ENCODE peak calls at places on chromosomes 7 and 10, in four cellular contexts. One of them, this sample, is unnamed.

GRCh38 chr7:2082357-2083038 is 150.2 kb downstream of the MAD1L1 start:
- DNase-seq in stimulated activated CD4-positive, alpha-beta T cell treated with anti-CD3 and anti-CD28 coated beads, Interleukin-1b, Interleukin-23, amount 100 ng/mL, for 1 hour: no peak
- DNase-seq in Right ventricle myocardium superior: no peak
- DNase-seq in HFFc6: peak
- DNase-seq in this sample: no peak

GRCh38 chr7:80439894-80440811 is 71.7 kb downstream of the GNAT3 start:
- DNase-seq in stimulated activated CD4-positive, alpha-beta T cell treated with anti-CD3 and anti-CD28 coated beads, Interleukin-1b, Interleukin-23, amount 100 ng/mL, for 1 hour: no peak
- DNase-seq in Right ventricle myocardium superior: no peak
- DNase-seq in HFFc6: peak
- DNase-seq in this sample: no peak

GRCh38 chr10:128140425-128140824 is 14.2 kb upstream of the MKI67 start:
- DNase-seq in stimulated activated CD4-positive, alpha-beta T cell treated with anti-CD3 and anti-CD28 coated beads, Interleukin-1b, Interleukin-23, amount 100 ng/mL, for 1 hour: no peak
- DNase-seq in Right ventricle myocardium superior: no peak
- DNase-seq in HFFc6: no peak
- DNase-seq in this sample: no peak

GRCh38 chr7:194257-194995 is 2.1 kb downstream of the FAM20C start:
- DNase-seq in stimulated activated CD4-positive, alpha-beta T cell treated with anti-CD3 and anti-CD28 coated beads, Interleukin-1b, Interleukin-23, amount 100 ng/mL, for 1 hour: no peak
- DNase-seq in Right ventricle myocardium superior: no peak
- DNase-seq in HFFc6: no peak
- DNase-seq in this sample: no peak

GRCh38 chr10:43921478-43921877 is 272.8 kb upstream of the ZNF32 start:
- DNase-seq in stimulated activated CD4-positive, alpha-beta T cell treated with anti-CD3 and anti-CD28 coated beads, Interleukin-1b, Interleukin-23, amount 100 ng/mL, for 1 hour: no peak
- DNase-seq in Right ventricle myocardium superior: no peak
- DNase-seq in HFFc6: no peak
- DNase-seq in this sample: no peak

GRCh38 chr10:34792881-34793280 is 22.2 kb downstream of the PARD3 start:
- DNase-seq in stimulated activated CD4-positive, alpha-beta T cell treated with anti-CD3 and anti-CD28 coated beads, Interleukin-1b, Interleukin-23, amount 100 ng/mL, for 1 hour: no peak
- DNase-seq in Right ventricle myocardium superior: no peak
- DNase-seq in HFFc6: no peak
- DNase-seq in this sample: no peak

GRCh38 chr10:97333601-97334369 is 744 bp downstream of the FRAT2 start:
- DNase-seq in stimulated activated CD4-positive, alpha-beta T cell treated with anti-CD3 and anti-CD28 coated beads, Interleukin-1b, Interleukin-23, amount 100 ng/mL, for 1 hour: no peak
- DNase-seq in Right ventricle myocardium superior: peak
- DNase-seq in HFFc6: peak
- DNase-seq in this sample: no peak

GRCh38 chr10:123478112-123478511 is 188.0 kb upstream of the GPR26 start:
- DNase-seq in stimulated activated CD4-positive, alpha-beta T cell treated with anti-CD3 and anti-CD28 coated beads, Interleukin-1b, Interleukin-23, amount 100 ng/mL, for 1 hour: no peak
- DNase-seq in Right ventricle myocardium superior: no peak
- DNase-seq in HFFc6: no peak
- DNase-seq in this sample: no peak

GRCh38 chr10:129602938-129603520 is 136.0 kb downstream of the MGMT start:
- DNase-seq in stimulated activated CD4-positive, alpha-beta T cell treated with anti-CD3 and anti-CD28 coated beads, Interleukin-1b, Interleukin-23, amount 100 ng/mL, for 1 hour: no peak
- DNase-seq in Right ventricle myocardium superior: no peak
- DNase-seq in HFFc6: no peak
- DNase-seq in this sample: no peak

GRCh38 chr10:24257588-24257987 is 48.6 kb downstream of the KIAA1217 start:
- DNase-seq in stimulated activated CD4-positive, alpha-beta T cell treated with anti-CD3 and anti-CD28 coated beads, Interleukin-1b, Interleukin-23, amount 100 ng/mL, for 1 hour: no peak
- DNase-seq in Right ventricle myocardium superior: no peak
- DNase-seq in HFFc6: no peak
- DNase-seq in this sample: no peak

GRCh38 chr7:471866-472639 is 47.6 kb downstream of the PDGFA start:
- DNase-seq in stimulated activated CD4-positive, alpha-beta T cell treated with anti-CD3 and anti-CD28 coated beads, Interleukin-1b, Interleukin-23, amount 100 ng/mL, for 1 hour: no peak
- DNase-seq in Right ventricle myocardium superior: peak
- DNase-seq in HFFc6: peak
- DNase-seq in this sample: no peak

GRCh38 chr7:92810242-92810611 is 26.1 kb downstream of the CDK6 start:
- DNase-seq in stimulated activated CD4-positive, alpha-beta T cell treated with anti-CD3 and anti-CD28 coated beads, Interleukin-1b, Interleukin-23, amount 100 ng/mL, for 1 hour: no peak
- DNase-seq in Right ventricle myocardium superior: no peak
- DNase-seq in HFFc6: no peak
- DNase-seq in this sample: no peak

GRCh38 chr7:115368998-115369397 is 447.1 kb downstream of the MDFIC start:
- DNase-seq in stimulated activated CD4-positive, alpha-beta T cell treated with anti-CD3 and anti-CD28 coated beads, Interleukin-1b, Interleukin-23, amount 100 ng/mL, for 1 hour: no peak
- DNase-seq in Right ventricle myocardium superior: no peak
- DNase-seq in HFFc6: no peak
- DNase-seq in this sample: no peak

GRCh38 chr10:104309980-104310978 is 28.0 kb downstream of the ITPRIP start:
- DNase-seq in stimulated activated CD4-positive, alpha-beta T cell treated with anti-CD3 and anti-CD28 coated beads, Interleukin-1b, Interleukin-23, amount 100 ng/mL, for 1 hour: no peak
- DNase-seq in Right ventricle myocardium superior: peak
- DNase-seq in HFFc6: peak
- DNase-seq in this sample: no peak

GRCh38 chr10:484441-484924 is 205.0 kb downstream of the DIP2C start:
- DNase-seq in stimulated activated CD4-positive, alpha-beta T cell treated with anti-CD3 and anti-CD28 coated beads, Interleukin-1b, Interleukin-23, amount 100 ng/mL, for 1 hour: no peak
- DNase-seq in Right ventricle myocardium superior: no peak
- DNase-seq in HFFc6: no peak
- DNase-seq in this sample: no peak

GRCh38 chr10:71962915-71963314 is 1.3 kb upstream of the CHST3 start:
- DNase-seq in stimulated activated CD4-positive, alpha-beta T cell treated with anti-CD3 and anti-CD28 coated beads, Interleukin-1b, Interleukin-23, amount 100 ng/mL, for 1 hour: no peak
- DNase-seq in Right ventricle myocardium superior: no peak
- DNase-seq in HFFc6: no peak
- DNase-seq in this sample: no peak

GRCh38 chr7:19489162-19489820 is 219.5 kb downstream of the POLR1F start:
- DNase-seq in stimulated activated CD4-positive, alpha-beta T cell treated with anti-CD3 and anti-CD28 coated beads, Interleukin-1b, Interleukin-23, amount 100 ng/mL, for 1 hour: no peak
- DNase-seq in Right ventricle myocardium superior: no peak
- DNase-seq in HFFc6: no peak
- DNase-seq in this sample: no peak

GRCh38 chr7:18684899-18685298 is 189.3 kb downstream of the HDAC9 start:
- DNase-seq in stimulated activated CD4-positive, alpha-beta T cell treated with anti-CD3 and anti-CD28 coated beads, Interleukin-1b, Interleukin-23, amount 100 ng/mL, for 1 hour: no peak
- DNase-seq in Right ventricle myocardium superior: no peak
- DNase-seq in HFFc6: no peak
- DNase-seq in this sample: no peak

GRCh38 chr10:128263891-128264688 is 137.9 kb upstream of the MKI67 start:
- DNase-seq in stimulated activated CD4-positive, alpha-beta T cell treated with anti-CD3 and anti-CD28 coated beads, Interleukin-1b, Interleukin-23, amount 100 ng/mL, for 1 hour: no peak
- DNase-seq in Right ventricle myocardium superior: peak
- DNase-seq in HFFc6: peak
- DNase-seq in this sample: no peak

GRCh38 chr7:148847815-148848726 is 36.0 kb downstream of the EZH2 start:
- DNase-seq in stimulated activated CD4-positive, alpha-beta T cell treated with anti-CD3 and anti-CD28 coated beads, Interleukin-1b, Interleukin-23, amount 100 ng/mL, for 1 hour: no peak
- DNase-seq in Right ventricle myocardium superior: no peak
- DNase-seq in HFFc6: no peak
- DNase-seq in this sample: no peak

GRCh38 chr10:16274911-16275310 is 161.9 kb upstream of the PTER start:
- DNase-seq in stimulated activated CD4-positive, alpha-beta T cell treated with anti-CD3 and anti-CD28 coated beads, Interleukin-1b, Interleukin-23, amount 100 ng/mL, for 1 hour: no peak
- DNase-seq in Right ventricle myocardium superior: no peak
- DNase-seq in HFFc6: no peak
- DNase-seq in this sample: no peak

GRCh38 chr7:27108390-27109127 is 6.1 kb upstream of the HOXA2 start:
- DNase-seq in stimulated activated CD4-positive, alpha-beta T cell treated with anti-CD3 and anti-CD28 coated beads, Interleukin-1b, Interleukin-23, amount 100 ng/mL, for 1 hour: no peak
- DNase-seq in Right ventricle myocardium superior: no peak
- DNase-seq in HFFc6: no peak
- DNase-seq in this sample: no peak